ENCODE peak calls at places on chromosomes 7 and 10, in five cellular contexts. K is PC-9, F is GM12878, P is fibroblast of lung, G is DND-41. Y is an unnamed sample. For H3K4me1, the result is how much of the 10 kb centered on the place peaks cover.

GRCh38 chr7:94823952-94824351 is 83.4 kb upstream of the PPP1R9A start:
- DNase-seq in G (no peak), F (no peak), P (peak), K (peak), Y (no peak)

GRCh38 chr7:47470567-47471357 is 111.1 kb downstream of the TNS3 start:
- DNase-seq in K (no peak), G (no peak), F (no peak), P (no peak), Y (no peak)

GRCh38 chr10:10930979-10931743 is 86.5 kb upstream of the CELF2 start:
- DNase-seq in P (no peak), K (no peak), G (no peak), F (no peak), Y (no peak)

GRCh38 chr7:2821161-2821841 is 22.8 kb downstream of the GNA12 start:
- DNase-seq in F (peak), K (peak), G (no peak), P (peak), Y (peak)

GRCh38 chr10:35949820-35950219 is 307.7 kb upstream of the FZD8 start:
- DNase-seq in G (no peak), K (no peak), P (peak), F (no peak), Y (no peak)

GRCh38 chr7:134532155-134533089 is 5.1 kb downstream of the AKR1B10 start:
- DNase-seq in K (peak), G (no peak), P (no peak), F (no peak), Y (no peak)

GRCh38 chr7:81285142-81285871 is 366.5 kb upstream of the SEMA3C start:
- DNase-seq in P (peak), G (no peak), K (peak), F (no peak), Y (no peak)

GRCh38 chr10:62761115-62761514 is 43.4 kb upstream of the ADO start:
- DNase-seq in F (no peak), K (no peak), P (peak), G (no peak), Y (peak)

GRCh38 chr10:123398180-123398591 is 244.0 kb downstream of the BUB3 start:
- DNase-seq in F (peak), K (no peak), G (no peak), P (no peak), Y (peak)

GRCh38 chr10:125022671-125023070 is 80.7 kb downstream of the ZRANB1 start:
- DNase-seq in K (no peak), P (no peak), G (no peak), F (no peak), Y (no peak)

GRCh38 chr7:148701414-148701813 is 2.7 kb downstream of the CUL1 start:
- DNase-seq in F (no peak), K (no peak), P (peak), G (no peak), Y (no peak)

GRCh38 chr7:136389933-136390332 is 412.8 kb upstream of the MTPN start:
- DNase-seq in G (no peak), P (no peak), F (no peak), K (no peak), Y (no peak)

GRCh38 chr7:133613250-133613649 is 360.4 kb downstream of the EXOC4 start:
- DNase-seq in G (no peak), K (no peak), F (no peak), P (no peak), Y (no peak)

GRCh38 chr7:16420649-16421332 is 547 bp downstream of the CRPPA start:
- DNase-seq in P (peak), F (peak), K (peak), G (no peak), Y (peak)

GRCh38 chr7:78970440-78970916 is 483.0 kb downstream of the MAGI2 start:
- DNase-seq in K (no peak), P (no peak), F (no peak), G (no peak), Y (no peak)

GRCh38 chr7:152313879-152314604 is 121.8 kb downstream of the KMT2C start:
- DNase-seq in P (peak), K (peak), G (no peak), F (no peak), Y (no peak)

DNA sequence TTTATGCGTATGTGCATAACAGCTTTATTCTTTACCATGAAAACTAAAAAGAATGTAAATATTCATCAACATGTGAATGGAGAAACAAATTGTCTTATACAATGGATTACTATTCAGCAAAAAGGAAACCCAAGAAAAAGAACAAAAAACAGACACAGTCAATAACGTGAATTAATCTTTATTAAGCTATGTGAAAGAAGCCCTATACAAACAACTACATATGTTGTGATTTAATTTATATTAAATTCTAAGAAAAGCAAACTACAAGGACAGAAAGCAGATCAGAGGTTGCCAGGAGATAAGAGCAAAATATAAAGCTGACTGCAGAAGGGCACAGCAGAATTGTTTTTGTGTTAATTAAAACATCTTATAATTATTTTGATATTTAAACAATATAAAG is 756.4 kb upstream of the MBL2 start:
- DNase-seq in P (no peak), G (no peak), K (no peak), F (no peak), Y (no peak)
- TF ChIP-seq EZH2 in P (no peak), G (no peak), K (no peak), F (no peak), Y (no peak)

GRCh38 chr10:8053446-8054242 is 844 bp upstream of the GATA3 start:
- DNase-seq in P (peak), G (peak), K (peak), F (no peak), Y (peak)
- TF ChIP-seq CTCF in P (no peak), G (no peak), K (no peak), F (peak), Y (no peak)

GRCh38 chr7:36215017-36215621 is 62.1 kb downstream of the EEPD1 start:
- DNase-seq in P (no peak), F (no peak), K (no peak), G (no peak), Y (no peak)

GRCh38 chr7:36217211-36217960 is 64.3 kb downstream of the EEPD1 start:
- DNase-seq in G (peak), F (no peak), P (no peak), K (no peak), Y (no peak)

GRCh38 chr7:36216063-36216684 is 63.1 kb downstream of the EEPD1 start:
- DNase-seq in G (no peak), F (no peak), K (no peak), P (peak), Y (no peak)

GRCh38 chr7:36219429-36219828 is 66.4 kb downstream of the EEPD1 start:
- DNase-seq in G (no peak), F (no peak), K (no peak), P (no peak), Y (no peak)

DNA sequence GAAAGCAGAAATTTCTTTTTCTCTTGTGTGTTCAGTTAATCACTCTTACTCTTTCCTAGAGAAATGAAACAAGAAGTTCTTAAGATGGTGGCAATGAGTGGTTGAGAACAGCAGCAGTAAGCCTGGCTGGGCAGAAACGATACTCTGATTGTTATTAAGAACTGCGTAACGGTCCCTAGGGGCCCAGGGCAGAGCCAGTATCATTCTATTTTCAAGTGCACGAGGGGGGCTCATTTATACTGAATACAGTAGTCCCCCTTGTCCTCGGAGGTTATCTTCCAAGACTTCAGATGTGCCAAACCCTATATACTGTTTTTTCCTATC is 64.9 kb downstream of the EEPD1 start:
- DNase-seq in P (no peak), F (no peak), G (no peak), K (no peak), Y (no peak)
- H3K4me1 ChIP-seq in P (under half), F (under half), G (under half), K (under half), Y (under half)

GRCh38 chr7:157918326-157918725 is 581.5 kb downstream of the DNAJB6 start:
- DNase-seq in G (no peak), K (no peak), P (no peak), F (no peak), Y (no peak)

GRCh38 chr7:157916946-157917670 is 580.3 kb downstream of the DNAJB6 start:
- DNase-seq in P (no peak), K (no peak), G (no peak), F (no peak), Y (no peak)
- TF ChIP-seq EZH2 in P (no peak), K (no peak), G (no peak), F (no peak), Y (no peak)

DNA sequence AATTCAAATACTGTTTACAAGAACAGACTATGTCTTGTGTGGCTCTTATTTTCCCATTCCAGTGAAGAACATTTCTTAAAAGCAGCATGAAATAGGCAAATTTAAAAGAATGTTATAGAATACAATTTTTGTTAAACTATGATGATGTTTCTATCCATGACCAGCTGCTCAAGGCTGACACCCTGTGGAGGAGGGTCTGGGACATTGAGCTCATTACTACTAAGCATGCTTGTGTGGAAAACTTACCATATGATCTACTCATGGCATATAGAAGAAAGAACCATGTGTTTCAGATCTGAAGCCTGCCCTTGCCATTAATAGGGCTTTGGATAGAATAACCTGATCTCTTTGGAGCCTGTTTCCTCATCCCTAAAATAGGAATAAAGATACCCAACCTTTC is 125.0 kb downstream of the FOXP2 start:
- DNase-seq in K (no peak), G (no peak), P (no peak), F (no peak), Y (no peak)
- TF ChIP-seq CTCF in K (peak), G (peak), P (peak), F (peak), Y (peak)

DNA sequence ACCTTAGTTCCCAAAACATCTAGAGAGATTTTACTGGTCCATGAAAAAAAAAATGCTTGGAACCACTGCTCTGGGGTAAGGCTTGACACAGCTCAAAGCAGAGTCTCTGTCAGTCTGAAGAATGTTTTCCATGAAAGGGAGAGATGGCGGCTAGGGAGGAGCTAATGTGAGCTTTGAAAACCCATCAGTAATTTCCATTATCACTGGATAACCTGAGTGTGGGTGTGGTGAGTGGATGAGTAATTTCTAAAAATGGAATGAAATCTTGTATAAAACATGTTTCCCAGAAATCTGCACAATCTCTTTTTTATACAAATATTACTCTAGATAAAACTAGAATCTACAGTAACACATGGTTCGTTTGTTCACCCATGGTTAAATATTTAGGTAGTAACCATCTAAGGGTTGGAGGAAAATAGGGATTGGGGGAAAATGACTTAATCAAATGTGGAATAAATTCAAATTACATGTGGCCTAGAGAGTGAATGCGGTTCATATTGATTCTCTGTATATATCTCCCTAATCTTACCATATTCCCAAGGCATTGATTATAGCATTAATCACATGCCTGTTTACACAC is 289.4 kb downstream of the RNLS start:
- DNase-seq in K (no peak), P (no peak), G (no peak), F (no peak), Y (no peak)
- H3K4me1 ChIP-seq in K (under half), P (under half), G (under half), F (under half), Y (under half)

GRCh38 chr10:23198940-23199767 is 7.0 kb downstream of the PTF1A start:
- DNase-seq in P (peak), F (no peak), K (no peak), G (no peak), Y (no peak)
- TF ChIP-seq EZH2 in P (no peak), F (no peak), K (no peak), G (no peak), Y (no peak)

DNA sequence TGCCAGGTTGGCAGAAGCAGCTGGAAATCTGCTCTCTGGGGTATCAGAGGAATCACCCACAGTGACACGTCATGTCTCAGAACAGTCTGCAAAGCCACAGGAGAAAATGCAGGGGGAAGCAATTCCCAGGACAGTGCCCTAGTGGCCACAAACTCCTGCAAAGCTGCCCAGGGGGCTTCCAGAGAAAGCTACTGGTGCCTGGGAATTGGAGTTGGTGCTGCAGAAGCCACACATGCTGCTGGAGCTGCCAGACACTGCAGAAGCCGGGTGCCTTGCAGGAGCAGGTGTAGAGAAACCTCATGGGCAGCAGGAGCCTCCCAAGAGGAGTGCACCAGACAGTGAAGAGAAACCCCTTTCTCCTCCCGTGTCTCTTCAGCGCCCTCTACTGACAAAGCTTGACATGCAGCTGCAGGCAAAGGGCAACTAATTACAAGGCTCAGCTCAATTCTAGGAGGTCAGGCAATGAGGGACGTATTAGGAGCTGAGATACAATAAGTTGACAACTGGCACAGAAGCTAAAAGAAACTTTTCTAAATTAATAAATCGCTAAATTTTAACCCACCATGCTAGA is 30.2 kb upstream of the NUB1 start:
- DNase-seq in P (no peak), K (peak), G (peak), F (no peak), Y (peak)
- TF ChIP-seq CTCF in P (peak), K (peak), G (peak), F (peak), Y (peak)

GRCh38 chr7:19110026-19110777 is 7.2 kb downstream of the TWIST1 start:
- DNase-seq in G (no peak), K (no peak), F (no peak), P (no peak), Y (no peak)
- H3K4me1 ChIP-seq in G (under half), K (under half), F (under half), P (under half), Y (under half)

GRCh38 chr10:114043532-114044250 is at the start of gene ADRB1:
- DNase-seq in K (peak), P (peak), G (peak), F (peak), Y (peak)
- TF ChIP-seq EZH2 in K (no peak), P (no peak), G (no peak), F (no peak), Y (no peak)